ENCODE peak calls at places on chromosomes 2 and 18, in ten cellular contexts. One of them, this sample, is unnamed.

GRCh38 chr18:25253779-25254178 is 98.2 kb downstream of the ZNF521 start:
- DNase-seq in T-cell: no peak
- DNase-seq in sigmoid colon: no peak
- DNase-seq in WERI-Rb-1: no peak
- DNase-seq in Right ventricle myocardium superior: no peak
- DNase-seq in H7: no peak
- DNase-seq in esophagus squamous epithelium: no peak
- DNase-seq in nucleus accumbens: no peak
- DNase-seq in T-helper 2 cell: no peak
- DNase-seq in H9: no peak
- DNase-seq in this sample: no peak

GRCh38 chr2:213098612-213099011 is 52.8 kb downstream of the IKZF2 start:
- DNase-seq in T-cell: no peak
- DNase-seq in sigmoid colon: no peak
- DNase-seq in WERI-Rb-1: no peak
- DNase-seq in Right ventricle myocardium superior: peak
- DNase-seq in H7: no peak
- DNase-seq in esophagus squamous epithelium: no peak
- DNase-seq in nucleus accumbens: no peak
- DNase-seq in T-helper 2 cell: no peak
- DNase-seq in H9: no peak
- DNase-seq in this sample: peak

GRCh38 chr2:213429516-213429915 is 145.3 kb downstream of the SPAG16 start:
- DNase-seq in T-cell: no peak
- DNase-seq in sigmoid colon: no peak
- DNase-seq in WERI-Rb-1: no peak
- DNase-seq in Right ventricle myocardium superior: no peak
- DNase-seq in H7: no peak
- DNase-seq in esophagus squamous epithelium: no peak
- DNase-seq in nucleus accumbens: no peak
- DNase-seq in T-helper 2 cell: no peak
- DNase-seq in H9: no peak
- DNase-seq in this sample: no peak

GRCh38 chr2:62158444-62159121 is 37.3 kb upstream of the B3GNT2 start:
- DNase-seq in T-cell: no peak
- DNase-seq in sigmoid colon: no peak
- DNase-seq in WERI-Rb-1: no peak
- DNase-seq in Right ventricle myocardium superior: no peak
- DNase-seq in H7: no peak
- DNase-seq in esophagus squamous epithelium: no peak
- DNase-seq in nucleus accumbens: no peak
- DNase-seq in T-helper 2 cell: no peak
- DNase-seq in H9: no peak
- DNase-seq in this sample: no peak

GRCh38 chr2:74746480-74746879 is 87.4 kb upstream of the HK2 start:
- DNase-seq in T-cell: no peak
- DNase-seq in sigmoid colon: no peak
- DNase-seq in WERI-Rb-1: no peak
- DNase-seq in Right ventricle myocardium superior: no peak
- DNase-seq in H7: no peak
- DNase-seq in esophagus squamous epithelium: no peak
- DNase-seq in nucleus accumbens: no peak
- DNase-seq in T-helper 2 cell: no peak
- DNase-seq in H9: no peak
- DNase-seq in this sample: no peak

GRCh38 chr2:219107837-219108236 is 47.1 kb upstream of the IHH start:
- DNase-seq in T-cell: no peak
- DNase-seq in sigmoid colon: no peak
- DNase-seq in WERI-Rb-1: no peak
- DNase-seq in Right ventricle myocardium superior: no peak
- DNase-seq in H7: no peak
- DNase-seq in esophagus squamous epithelium: no peak
- DNase-seq in nucleus accumbens: no peak
- DNase-seq in T-helper 2 cell: no peak
- DNase-seq in H9: no peak
- DNase-seq in this sample: no peak

GRCh38 chr2:96250188-96250587 is 15.6 kb downstream of the TMEM127 start:
- DNase-seq in T-cell: no peak
- DNase-seq in sigmoid colon: peak
- DNase-seq in WERI-Rb-1: no peak
- DNase-seq in Right ventricle myocardium superior: no peak
- DNase-seq in H7: peak
- DNase-seq in esophagus squamous epithelium: no peak
- DNase-seq in nucleus accumbens: no peak
- DNase-seq in T-helper 2 cell: no peak
- DNase-seq in H9: no peak
- DNase-seq in this sample: no peak

GRCh38 chr2:226800941-226801784 is 1.5 kb upstream of the IRS1 start:
- DNase-seq in T-cell: peak
- DNase-seq in sigmoid colon: peak
- DNase-seq in WERI-Rb-1: peak
- DNase-seq in Right ventricle myocardium superior: peak
- DNase-seq in H7: peak
- DNase-seq in esophagus squamous epithelium: no peak
- DNase-seq in nucleus accumbens: peak
- DNase-seq in T-helper 2 cell: peak
- DNase-seq in H9: peak
- DNase-seq in this sample: peak

GRCh38 chr2:10884530-10885478 is 26.9 kb upstream of the KCNF1 start:
- DNase-seq in T-cell: no peak
- DNase-seq in sigmoid colon: no peak
- DNase-seq in WERI-Rb-1: no peak
- DNase-seq in Right ventricle myocardium superior: no peak
- DNase-seq in H7: peak
- DNase-seq in esophagus squamous epithelium: no peak
- DNase-seq in nucleus accumbens: no peak
- DNase-seq in T-helper 2 cell: peak
- DNase-seq in H9: no peak
- DNase-seq in this sample: no peak

GRCh38 chr2:106193491-106193976 is 567 bp downstream of the UXS1 start:
- DNase-seq in T-cell: no peak
- DNase-seq in sigmoid colon: no peak
- DNase-seq in WERI-Rb-1: peak
- DNase-seq in Right ventricle myocardium superior: peak
- DNase-seq in H7: peak
- DNase-seq in esophagus squamous epithelium: no peak
- DNase-seq in nucleus accumbens: peak
- DNase-seq in T-helper 2 cell: peak
- DNase-seq in H9: no peak
- DNase-seq in this sample: peak

GRCh38 chr2:120825370-120826259 is 89.9 kb downstream of the GLI2 start:
- DNase-seq in T-cell: no peak
- DNase-seq in sigmoid colon: peak
- DNase-seq in WERI-Rb-1: peak
- DNase-seq in Right ventricle myocardium superior: peak
- DNase-seq in H7: no peak
- DNase-seq in esophagus squamous epithelium: no peak
- DNase-seq in nucleus accumbens: peak
- DNase-seq in T-helper 2 cell: no peak
- DNase-seq in H9: no peak
- DNase-seq in this sample: no peak

GRCh38 chr2:30026091-30027055 is 105.0 kb upstream of the ALK start:
- DNase-seq in T-cell: no peak
- DNase-seq in sigmoid colon: no peak
- DNase-seq in WERI-Rb-1: peak
- DNase-seq in Right ventricle myocardium superior: peak
- DNase-seq in H7: peak
- DNase-seq in esophagus squamous epithelium: no peak
- DNase-seq in nucleus accumbens: peak
- DNase-seq in T-helper 2 cell: no peak
- DNase-seq in H9: peak
- DNase-seq in this sample: peak

GRCh38 chr2:201860541-201861154 is 54.3 kb downstream of the CDK15 start:
- DNase-seq in T-cell: no peak
- DNase-seq in sigmoid colon: peak
- DNase-seq in WERI-Rb-1: peak
- DNase-seq in Right ventricle myocardium superior: no peak
- DNase-seq in H7: peak
- DNase-seq in esophagus squamous epithelium: no peak
- DNase-seq in nucleus accumbens: peak
- DNase-seq in T-helper 2 cell: peak
- DNase-seq in H9: peak
- DNase-seq in this sample: peak

GRCh38 chr18:31447530-31448191 is at the start of gene DSG3:
- DNase-seq in T-cell: no peak
- DNase-seq in sigmoid colon: no peak
- DNase-seq in WERI-Rb-1: no peak
- DNase-seq in Right ventricle myocardium superior: no peak
- DNase-seq in H7: no peak
- DNase-seq in esophagus squamous epithelium: no peak
- DNase-seq in nucleus accumbens: no peak
- DNase-seq in T-helper 2 cell: no peak
- DNase-seq in H9: no peak
- DNase-seq in this sample: peak

GRCh38 chr18:2979027-2979570 is 33.8 kb downstream of the LPIN2 start:
- DNase-seq in T-cell: no peak
- DNase-seq in sigmoid colon: no peak
- DNase-seq in WERI-Rb-1: no peak
- DNase-seq in Right ventricle myocardium superior: no peak
- DNase-seq in H7: no peak
- DNase-seq in esophagus squamous epithelium: no peak
- DNase-seq in nucleus accumbens: no peak
- DNase-seq in T-helper 2 cell: no peak
- DNase-seq in H9: no peak
- DNase-seq in this sample: no peak

GRCh38 chr2:191321861-191322662 is 76.9 kb downstream of the MYO1B start:
- DNase-seq in T-cell: peak
- DNase-seq in sigmoid colon: no peak
- DNase-seq in WERI-Rb-1: peak
- DNase-seq in Right ventricle myocardium superior: no peak
- DNase-seq in H7: no peak
- DNase-seq in esophagus squamous epithelium: no peak
- DNase-seq in nucleus accumbens: no peak
- DNase-seq in T-helper 2 cell: peak
- DNase-seq in H9: peak
- DNase-seq in this sample: peak

GRCh38 chr18:35695803-35696202 is 114.3 kb downstream of the GALNT1 start:
- DNase-seq in T-cell: no peak
- DNase-seq in sigmoid colon: no peak
- DNase-seq in WERI-Rb-1: no peak
- DNase-seq in Right ventricle myocardium superior: peak
- DNase-seq in H7: no peak
- DNase-seq in esophagus squamous epithelium: no peak
- DNase-seq in nucleus accumbens: peak
- DNase-seq in T-helper 2 cell: no peak
- DNase-seq in H9: no peak
- DNase-seq in this sample: no peak

GRCh38 chr2:142946941-142947340 is 69.5 kb downstream of the KYNU start:
- DNase-seq in T-cell: no peak
- DNase-seq in sigmoid colon: no peak
- DNase-seq in WERI-Rb-1: no peak
- DNase-seq in Right ventricle myocardium superior: no peak
- DNase-seq in H7: no peak
- DNase-seq in esophagus squamous epithelium: no peak
- DNase-seq in nucleus accumbens: no peak
- DNase-seq in T-helper 2 cell: no peak
- DNase-seq in H9: no peak
- DNase-seq in this sample: no peak

GRCh38 chr2:241673797-241674725 is 12.6 kb downstream of the DTYMK start:
- DNase-seq in T-cell: no peak
- DNase-seq in sigmoid colon: no peak
- DNase-seq in WERI-Rb-1: peak
- DNase-seq in Right ventricle myocardium superior: peak
- DNase-seq in H7: peak
- DNase-seq in esophagus squamous epithelium: no peak
- DNase-seq in nucleus accumbens: no peak
- DNase-seq in T-helper 2 cell: no peak
- DNase-seq in H9: peak
- DNase-seq in this sample: no peak

GRCh38 chr2:238947243-238947760 is 99.4 kb downstream of the TWIST2 start:
- DNase-seq in T-cell: no peak
- DNase-seq in sigmoid colon: peak
- DNase-seq in WERI-Rb-1: no peak
- DNase-seq in Right ventricle myocardium superior: no peak
- DNase-seq in H7: no peak
- DNase-seq in esophagus squamous epithelium: no peak
- DNase-seq in nucleus accumbens: no peak
- DNase-seq in T-helper 2 cell: no peak
- DNase-seq in H9: peak
- DNase-seq in this sample: no peak

GRCh38 chr2:232183279-232183678 is 195.3 kb upstream of the ALPP start:
- DNase-seq in T-cell: no peak
- DNase-seq in sigmoid colon: no peak
- DNase-seq in WERI-Rb-1: no peak
- DNase-seq in Right ventricle myocardium superior: no peak
- DNase-seq in H7: no peak
- DNase-seq in esophagus squamous epithelium: no peak
- DNase-seq in nucleus accumbens: no peak
- DNase-seq in T-helper 2 cell: no peak
- DNase-seq in H9: no peak
- DNase-seq in this sample: no peak

GRCh38 chr18:62634471-62634870 is 80.9 kb upstream of the PHLPP1 start:
- DNase-seq in T-cell: no peak
- DNase-seq in sigmoid colon: no peak
- DNase-seq in WERI-Rb-1: no peak
- DNase-seq in Right ventricle myocardium superior: no peak
- DNase-seq in H7: no peak
- DNase-seq in esophagus squamous epithelium: no peak
- DNase-seq in nucleus accumbens: no peak
- DNase-seq in T-helper 2 cell: no peak
- DNase-seq in H9: no peak
- DNase-seq in this sample: no peak

GRCh38 chr2:232942831-232943230 is 70.2 kb downstream of the NGEF start:
- DNase-seq in T-cell: no peak
- DNase-seq in sigmoid colon: no peak
- DNase-seq in WERI-Rb-1: no peak
- DNase-seq in Right ventricle myocardium superior: no peak
- DNase-seq in H7: no peak
- DNase-seq in esophagus squamous epithelium: no peak
- DNase-seq in nucleus accumbens: no peak
- DNase-seq in T-helper 2 cell: no peak
- DNase-seq in H9: no peak
- DNase-seq in this sample: no peak

GRCh38 chr2:100309973-100310719 is 12.2 kb downstream of the LONRF2 start:
- DNase-seq in T-cell: no peak
- DNase-seq in sigmoid colon: no peak
- DNase-seq in WERI-Rb-1: no peak
- DNase-seq in Right ventricle myocardium superior: no peak
- DNase-seq in H7: no peak
- DNase-seq in esophagus squamous epithelium: no peak
- DNase-seq in nucleus accumbens: no peak
- DNase-seq in T-helper 2 cell: no peak
- DNase-seq in H9: no peak
- DNase-seq in this sample: no peak

GRCh38 chr2:166665991-166666940 is 172.2 kb upstream of the SCN7A start:
- DNase-seq in T-cell: no peak
- DNase-seq in sigmoid colon: no peak
- DNase-seq in WERI-Rb-1: no peak
- DNase-seq in Right ventricle myocardium superior: no peak
- DNase-seq in H7: no peak
- DNase-seq in esophagus squamous epithelium: no peak
- DNase-seq in nucleus accumbens: no peak
- DNase-seq in T-helper 2 cell: no peak
- DNase-seq in H9: no peak
- DNase-seq in this sample: no peak

GRCh38 chr18:3649135-3649558 is 199.2 kb downstream of the TGIF1 start:
- DNase-seq in T-cell: no peak
- DNase-seq in sigmoid colon: no peak
- DNase-seq in WERI-Rb-1: no peak
- DNase-seq in Right ventricle myocardium superior: no peak
- DNase-seq in H7: no peak
- DNase-seq in esophagus squamous epithelium: no peak
- DNase-seq in nucleus accumbens: no peak
- DNase-seq in T-helper 2 cell: no peak
- DNase-seq in H9: no peak
- DNase-seq in this sample: no peak

GRCh38 chr18:25726278-25726677 is 364.1 kb downstream of the SS18 start:
- DNase-seq in T-cell: no peak
- DNase-seq in sigmoid colon: no peak
- DNase-seq in WERI-Rb-1: peak
- DNase-seq in Right ventricle myocardium superior: no peak
- DNase-seq in H7: no peak
- DNase-seq in esophagus squamous epithelium: no peak
- DNase-seq in nucleus accumbens: no peak
- DNase-seq in T-helper 2 cell: no peak
- DNase-seq in H9: no peak
- DNase-seq in this sample: no peak

GRCh38 chr2:105919826-105920225 is 175.1 kb downstream of the NCK2 start:
- DNase-seq in T-cell: peak
- DNase-seq in sigmoid colon: no peak
- DNase-seq in WERI-Rb-1: peak
- DNase-seq in Right ventricle myocardium superior: no peak
- DNase-seq in H7: peak
- DNase-seq in esophagus squamous epithelium: no peak
- DNase-seq in nucleus accumbens: no peak
- DNase-seq in T-helper 2 cell: peak
- DNase-seq in H9: no peak
- DNase-seq in this sample: no peak